ENCODE peak calls at places on chromosomes 13 and 19, in four cellular contexts. One of them, this sample, is unnamed.

GRCh38 chr19:8696993-8697392 is 1.6 kb downstream of the ACTL9 start:
- DNase-seq in choroid plexus epithelial cell: no peak
- DNase-seq in fibroblast of the aortic adventitia: no peak
- DNase-seq in HCT116: no peak
- DNase-seq in this sample: no peak

GRCh38 chr13:28375250-28375930 is 119.5 kb downstream of the FLT1 start:
- DNase-seq in choroid plexus epithelial cell: no peak
- DNase-seq in fibroblast of the aortic adventitia: no peak
- DNase-seq in HCT116: no peak
- DNase-seq in this sample: no peak

GRCh38 chr13:46232281-46232680 is 20.6 kb downstream of the LRRC63 start:
- DNase-seq in fibroblast of the aortic adventitia: peak
- DNase-seq in choroid plexus epithelial cell: no peak
- DNase-seq in HCT116: no peak
- DNase-seq in this sample: peak

GRCh38 chr13:23025848-23026608 is 154.8 kb upstream of the SGCG start:
- DNase-seq in fibroblast of the aortic adventitia: no peak
- DNase-seq in HCT116: no peak
- DNase-seq in choroid plexus epithelial cell: no peak
- DNase-seq in this sample: no peak

GRCh38 chr13:49669735-49670309 is 21.5 kb downstream of the EBPL start:
- DNase-seq in choroid plexus epithelial cell: peak
- DNase-seq in fibroblast of the aortic adventitia: peak
- DNase-seq in HCT116: peak
- DNase-seq in this sample: peak

GRCh38 chr13:41453620-41454019 is 3.7 kb upstream of the RGCC start:
- DNase-seq in fibroblast of the aortic adventitia: no peak
- DNase-seq in choroid plexus epithelial cell: no peak
- DNase-seq in HCT116: no peak
- DNase-seq in this sample: no peak

GRCh38 chr13:57437587-57437986 is 194.0 kb upstream of the PCDH17 start:
- DNase-seq in choroid plexus epithelial cell: no peak
- DNase-seq in fibroblast of the aortic adventitia: no peak
- DNase-seq in HCT116: no peak
- DNase-seq in this sample: no peak

GRCh38 chr19:7673995-7674667 is 2.8 kb upstream of the MCEMP1 start:
- DNase-seq in choroid plexus epithelial cell: peak
- DNase-seq in HCT116: peak
- DNase-seq in fibroblast of the aortic adventitia: peak
- DNase-seq in this sample: peak

GRCh38 chr19:17448190-17448967 is at the start of gene TMEM221:
- DNase-seq in HCT116: no peak
- DNase-seq in choroid plexus epithelial cell: no peak
- DNase-seq in fibroblast of the aortic adventitia: no peak
- DNase-seq in this sample: no peak

GRCh38 chr13:84455143-84455905 is 573.0 kb upstream of the SLITRK1 start:
- DNase-seq in fibroblast of the aortic adventitia: no peak
- DNase-seq in HCT116: no peak
- DNase-seq in choroid plexus epithelial cell: no peak
- DNase-seq in this sample: no peak

GRCh38 chr19:52248256-52248655 is 21.1 kb upstream of the ZNF766 start:
- DNase-seq in choroid plexus epithelial cell: peak
- DNase-seq in fibroblast of the aortic adventitia: peak
- DNase-seq in HCT116: peak
- DNase-seq in this sample: no peak

GRCh38 chr13:97221989-97222700 is at the start of gene MBNL2:
- DNase-seq in fibroblast of the aortic adventitia: peak
- DNase-seq in HCT116: peak
- DNase-seq in choroid plexus epithelial cell: peak
- DNase-seq in this sample: peak

GRCh38 chr13:113404723-113405471 is 41.0 kb upstream of the GRTP1 start:
- DNase-seq in fibroblast of the aortic adventitia: no peak
- DNase-seq in choroid plexus epithelial cell: no peak
- DNase-seq in HCT116: no peak
- DNase-seq in this sample: no peak

GRCh38 chr19:19062454-19063182 is 1.2 kb upstream of the SLC25A42 start:
- DNase-seq in fibroblast of the aortic adventitia: peak
- DNase-seq in HCT116: no peak
- DNase-seq in choroid plexus epithelial cell: peak
- DNase-seq in this sample: peak

GRCh38 chr13:29920018-29920643 is 69.7 kb upstream of the UBL3 start:
- DNase-seq in fibroblast of the aortic adventitia: no peak
- DNase-seq in choroid plexus epithelial cell: no peak
- DNase-seq in HCT116: no peak
- DNase-seq in this sample: no peak

GRCh38 chr19:40466219-40467006 is at the start of gene SPTBN4:
- DNase-seq in choroid plexus epithelial cell: no peak
- DNase-seq in HCT116: no peak
- DNase-seq in fibroblast of the aortic adventitia: no peak
- DNase-seq in this sample: no peak

GRCh38 chr19:48333467-48334384 is 8.4 kb downstream of the EMP3 start:
- DNase-seq in HCT116: peak
- DNase-seq in fibroblast of the aortic adventitia: peak
- DNase-seq in choroid plexus epithelial cell: peak
- DNase-seq in this sample: peak

GRCh38 chr13:89695343-89696257 is 1651.9 kb upstream of the MIR17HG start:
- DNase-seq in choroid plexus epithelial cell: peak
- DNase-seq in HCT116: peak
- DNase-seq in fibroblast of the aortic adventitia: peak
- DNase-seq in this sample: peak

GRCh38 chr13:25886438-25887214 is 165.2 kb downstream of the SHISA2 start:
- DNase-seq in fibroblast of the aortic adventitia: no peak
- DNase-seq in HCT116: no peak
- DNase-seq in choroid plexus epithelial cell: peak
- DNase-seq in this sample: peak

GRCh38 chr19:31255863-31256600 is 93.2 kb downstream of the TSHZ3 start:
- DNase-seq in HCT116: no peak
- DNase-seq in choroid plexus epithelial cell: no peak
- DNase-seq in fibroblast of the aortic adventitia: no peak
- DNase-seq in this sample: no peak

GRCh38 chr19:5990289-5990797 is 12.4 kb upstream of the RANBP3 start:
- DNase-seq in choroid plexus epithelial cell: no peak
- DNase-seq in fibroblast of the aortic adventitia: no peak
- DNase-seq in HCT116: no peak
- DNase-seq in this sample: no peak

GRCh38 chr19:2454199-2454961 is 2.4 kb downstream of the LMNB2 start:
- DNase-seq in HCT116: no peak
- DNase-seq in fibroblast of the aortic adventitia: no peak
- DNase-seq in choroid plexus epithelial cell: no peak
- DNase-seq in this sample: no peak

GRCh38 chr19:38452430-38453366 is 19.2 kb downstream of the RYR1 start:
- DNase-seq in fibroblast of the aortic adventitia: no peak
- DNase-seq in choroid plexus epithelial cell: no peak
- DNase-seq in HCT116: peak
- DNase-seq in this sample: no peak

GRCh38 chr13:52348983-52349780 is 56.8 kb downstream of the THSD1 start:
- DNase-seq in fibroblast of the aortic adventitia: peak
- DNase-seq in choroid plexus epithelial cell: peak
- DNase-seq in HCT116: peak
- DNase-seq in this sample: peak

GRCh38 chr13:112545866-112546265 is 42.1 kb downstream of the TUBGCP3 start:
- DNase-seq in choroid plexus epithelial cell: peak
- DNase-seq in HCT116: no peak
- DNase-seq in fibroblast of the aortic adventitia: peak
- DNase-seq in this sample: peak

GRCh38 chr13:75195479-75196111 is 286.4 kb downstream of the TBC1D4 start:
- DNase-seq in fibroblast of the aortic adventitia: no peak
- DNase-seq in choroid plexus epithelial cell: peak
- DNase-seq in HCT116: no peak
- DNase-seq in this sample: peak

GRCh38 chr19:13839938-13840750 is 36.8 kb upstream of the NANOS3 start:
- DNase-seq in fibroblast of the aortic adventitia: peak
- DNase-seq in HCT116: no peak
- DNase-seq in choroid plexus epithelial cell: no peak
- DNase-seq in this sample: peak

GRCh38 chr19:10763828-10764339 is 46.0 kb downstream of the DNM2 start:
- DNase-seq in HCT116: no peak
- DNase-seq in fibroblast of the aortic adventitia: no peak
- DNase-seq in choroid plexus epithelial cell: no peak
- DNase-seq in this sample: no peak

GRCh38 chr19:3521104-3521445 is 15.0 kb downstream of the FZR1 start:
- DNase-seq in fibroblast of the aortic adventitia: no peak
- DNase-seq in choroid plexus epithelial cell: no peak
- DNase-seq in HCT116: no peak
- DNase-seq in this sample: no peak

GRCh38 chr19:43300876-43301765 is 31.8 kb upstream of the PSG9 start:
- DNase-seq in fibroblast of the aortic adventitia: no peak
- DNase-seq in HCT116: no peak
- DNase-seq in choroid plexus epithelial cell: no peak
- DNase-seq in this sample: no peak

GRCh38 chr19:3284759-3285646 is 60.5 kb downstream of the CELF5 start:
- DNase-seq in HCT116: peak
- DNase-seq in choroid plexus epithelial cell: peak
- DNase-seq in fibroblast of the aortic adventitia: peak
- DNase-seq in this sample: peak

GRCh38 chr19:8451885-8452284 is 7.1 kb downstream of the HNRNPM start:
- DNase-seq in HCT116: no peak
- DNase-seq in fibroblast of the aortic adventitia: peak
- DNase-seq in choroid plexus epithelial cell: peak
- DNase-seq in this sample: peak

GRCh38 chr13:31209172-31209818 is 9.5 kb downstream of the B3GLCT start:
- DNase-seq in fibroblast of the aortic adventitia: peak
- DNase-seq in choroid plexus epithelial cell: peak
- DNase-seq in HCT116: no peak
- DNase-seq in this sample: peak

GRCh38 chr19:46427518-46427917 is 1.2 kb downstream of the PNMA8C start:
- DNase-seq in fibroblast of the aortic adventitia: no peak
- DNase-seq in HCT116: no peak
- DNase-seq in choroid plexus epithelial cell: no peak
- DNase-seq in this sample: no peak

GRCh38 chr19:46429999-46430398 is 1.3 kb upstream of the PNMA8C start:
- DNase-seq in choroid plexus epithelial cell: no peak
- DNase-seq in HCT116: no peak
- DNase-seq in fibroblast of the aortic adventitia: no peak
- DNase-seq in this sample: no peak

GRCh38 chr19:46435009-46435408 is 6.3 kb upstream of the PNMA8C start:
- DNase-seq in choroid plexus epithelial cell: no peak
- DNase-seq in fibroblast of the aortic adventitia: no peak
- DNase-seq in HCT116: no peak
- DNase-seq in this sample: no peak

GRCh38 chr19:46428278-46429141 is at the start of gene PNMA8C:
- DNase-seq in choroid plexus epithelial cell: peak
- DNase-seq in HCT116: no peak
- DNase-seq in fibroblast of the aortic adventitia: no peak
- DNase-seq in this sample: peak

GRCh38 chr19:46431824-46432223 is 3.1 kb upstream of the PNMA8C start:
- DNase-seq in fibroblast of the aortic adventitia: no peak
- DNase-seq in choroid plexus epithelial cell: no peak
- DNase-seq in HCT116: no peak
- DNase-seq in this sample: no peak
- TF ChIP-seq CTCF in fibroblast of the aortic adventitia: no peak
- TF ChIP-seq CTCF in choroid plexus epithelial cell: no peak
- TF ChIP-seq CTCF in HCT116: no peak
- TF ChIP-seq CTCF in this sample: peak

DNA sequence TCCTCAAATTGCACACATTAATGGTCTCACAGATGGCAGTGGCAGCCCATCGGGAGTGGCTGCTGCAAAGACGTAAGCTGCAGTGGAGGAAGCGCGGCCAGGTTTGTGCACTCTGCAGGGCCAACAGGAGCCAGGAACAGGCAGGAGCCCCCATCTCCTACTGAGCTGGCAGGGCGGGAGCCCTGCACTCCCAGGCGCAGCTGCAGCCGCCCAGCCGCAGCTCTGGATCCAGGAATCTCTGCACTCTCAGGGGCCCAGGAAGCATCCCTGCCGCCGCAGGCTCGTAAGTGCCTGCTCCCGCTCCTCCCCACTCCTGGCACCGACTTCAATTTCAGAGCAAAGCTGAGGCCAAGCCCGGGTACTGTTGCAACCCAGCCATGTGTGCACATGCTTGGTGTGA is 37.5 kb downstream of the ANKRD27 start:
- DNase-seq in HCT116: no peak
- DNase-seq in fibroblast of the aortic adventitia: no peak
- DNase-seq in choroid plexus epithelial cell: no peak
- DNase-seq in this sample: no peak
- H3K4me3 ChIP-seq in HCT116: no peak
- H3K4me3 ChIP-seq in fibroblast of the aortic adventitia: no peak
- H3K4me3 ChIP-seq in choroid plexus epithelial cell: no peak
- H3K4me3 ChIP-seq in this sample: no peak

GRCh38 chr19:50720181-50720920 is 749 bp upstream of the SHANK1 start:
- DNase-seq in choroid plexus epithelial cell: no peak
- DNase-seq in fibroblast of the aortic adventitia: no peak
- DNase-seq in HCT116: no peak
- DNase-seq in this sample: no peak

GRCh38 chr19:50719566-50719965 is at the start of gene SHANK1:
- DNase-seq in HCT116: no peak
- DNase-seq in fibroblast of the aortic adventitia: no peak
- DNase-seq in choroid plexus epithelial cell: no peak
- DNase-seq in this sample: no peak

GRCh38 chr19:50722248-50723013 is 733 bp upstream of the CLEC11A start:
- DNase-seq in fibroblast of the aortic adventitia: no peak
- DNase-seq in HCT116: no peak
- DNase-seq in choroid plexus epithelial cell: no peak
- DNase-seq in this sample: no peak

GRCh38 chr19:50721441-50722137 is 1.6 kb upstream of the CLEC11A start:
- DNase-seq in choroid plexus epithelial cell: no peak
- DNase-seq in HCT116: no peak
- DNase-seq in fibroblast of the aortic adventitia: no peak
- DNase-seq in this sample: no peak

GRCh38 chr19:50720921-50721291 is 1.3 kb upstream of the SHANK1 start:
- DNase-seq in HCT116: no peak
- DNase-seq in choroid plexus epithelial cell: no peak
- DNase-seq in fibroblast of the aortic adventitia: peak
- DNase-seq in this sample: no peak
- TF ChIP-seq CTCF in HCT116: no peak
- TF ChIP-seq CTCF in choroid plexus epithelial cell: peak
- TF ChIP-seq CTCF in fibroblast of the aortic adventitia: no peak
- TF ChIP-seq CTCF in this sample: no peak

GRCh38 chr13:95552208-95552538 is 347 bp upstream of the CLDN10 start:
- DNase-seq in fibroblast of the aortic adventitia: no peak
- DNase-seq in HCT116: no peak
- DNase-seq in choroid plexus epithelial cell: no peak
- DNase-seq in this sample: no peak
- H3K4me3 ChIP-seq in fibroblast of the aortic adventitia: no peak
- H3K4me3 ChIP-seq in HCT116: no peak
- H3K4me3 ChIP-seq in choroid plexus epithelial cell: no peak
- H3K4me3 ChIP-seq in this sample: peak